ENCODE peak calls at places on chromosomes 6 and 20, in eight cellular contexts. Z, F, P, T, A, W, K and E are unnamed samples.
A peak's percentile ranks its signal among the peaks of the same experiment; 100 is the strongest.

GRCh38 chr6:112223070-112223861 is 31.1 kb downstream of the LAMA4 start:
- DNase-seq in Z (no peak), F (no peak), P (no peak), T (no peak), A (peak; percentile 93), W (peak; percentile 91), K (no peak), E (no peak)

GRCh38 chr6:5379647-5380242 is 118.4 kb downstream of the FARS2 start:
- DNase-seq in Z (no peak), F (no peak), P (peak; percentile 9), T (no peak), A (peak; percentile 62), W (peak; percentile 49), K (no peak), E (no peak)

GRCh38 chr6:12886961-12887775 is 170.6 kb downstream of the PHACTR1 start:
- DNase-seq in Z (no peak), F (no peak), P (no peak), T (no peak), A (peak; percentile 51), W (peak; percentile 21), K (no peak), E (no peak)

GRCh38 chr20:24388828-24389325 is 80.6 kb upstream of the SYNDIG1 start:
- DNase-seq in Z (no peak), F (no peak), P (no peak), T (no peak), A (no peak), W (no peak), K (no peak), E (no peak)

GRCh38 chr6:16148498-16148897 is 19.6 kb downstream of the MYLIP start:
- DNase-seq in Z (no peak), F (no peak), P (no peak), T (no peak), A (no peak), W (no peak), K (no peak), E (no peak)

GRCh38 chr6:109738200-109738599 is 47.1 kb downstream of the FIG4 start:
- DNase-seq in Z (no peak), F (no peak), P (no peak), T (no peak), A (peak; percentile 33), W (no peak), K (no peak), E (no peak)

GRCh38 chr20:43915209-43916072 is 789 bp downstream of the TOX2 start:
- DNase-seq in Z (peak; percentile 56), F (peak; percentile 37), P (no peak), T (peak; percentile 39), A (peak; percentile 63), W (peak; percentile 46), K (peak; percentile 31), E (peak; percentile 56)

GRCh38 chr6:26329763-26330511 is 35.1 kb upstream of the BTN3A2 start:
- DNase-seq in Z (peak; percentile 68), F (peak; percentile 66), P (no peak), T (no peak), A (peak; percentile 55), W (peak; percentile 57), K (peak; percentile 65), E (no peak)

DNA sequence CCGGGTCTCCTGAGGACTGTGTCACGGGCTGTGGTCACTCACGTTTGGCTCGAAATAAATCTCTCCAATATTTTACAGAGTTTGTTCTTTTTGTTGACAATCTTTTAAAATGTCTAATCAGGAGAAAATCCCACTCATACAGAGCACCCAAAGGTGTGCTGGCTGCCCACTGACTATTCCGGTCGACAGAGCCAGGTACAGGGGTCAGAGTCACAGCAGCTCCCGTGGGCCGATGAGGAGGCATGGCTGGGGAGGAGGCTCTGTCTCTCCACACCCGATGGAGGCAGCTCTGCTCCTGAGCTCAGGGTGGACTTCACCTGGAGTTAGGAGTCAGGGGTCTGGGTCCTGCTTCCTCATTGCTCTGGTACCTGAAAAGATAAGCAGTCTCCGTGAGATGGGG is 53.7 kb upstream of the UNC93A start:
- DNase-seq in Z (no peak), F (no peak), P (no peak), T (no peak), A (no peak), W (no peak), K (no peak), E (no peak)
- H3K4me1 ChIP-seq in Z (no peaks in the 10 kb centered on the region), F (no peaks in the 10 kb centered on the region), P (no peaks in the 10 kb centered on the region), T (peaks cover 2% of the 10 kb centered on the region), A (no peaks in the 10 kb centered on the region), W (peaks cover 37% of the 10 kb centered on the region), K (no peaks in the 10 kb centered on the region), E (no peaks in the 10 kb centered on the region)

GRCh38 chr20:54345301-54345724 is 130.1 kb upstream of the DOK5 start:
- DNase-seq in Z (no peak), F (no peak), P (peak; percentile 24), T (no peak), A (peak; percentile 90), W (peak; percentile 77), K (no peak), E (no peak)
- H3K27ac ChIP-seq in Z (no peak overlapping the region), F (no peak overlapping the region), P (peak overlapping the region; percentile 58), T (no peak overlapping the region), A (peak overlapping the region; percentile 86), W (no peak overlapping the region), K (no peak overlapping the region), E (no peak overlapping the region)

DNA sequence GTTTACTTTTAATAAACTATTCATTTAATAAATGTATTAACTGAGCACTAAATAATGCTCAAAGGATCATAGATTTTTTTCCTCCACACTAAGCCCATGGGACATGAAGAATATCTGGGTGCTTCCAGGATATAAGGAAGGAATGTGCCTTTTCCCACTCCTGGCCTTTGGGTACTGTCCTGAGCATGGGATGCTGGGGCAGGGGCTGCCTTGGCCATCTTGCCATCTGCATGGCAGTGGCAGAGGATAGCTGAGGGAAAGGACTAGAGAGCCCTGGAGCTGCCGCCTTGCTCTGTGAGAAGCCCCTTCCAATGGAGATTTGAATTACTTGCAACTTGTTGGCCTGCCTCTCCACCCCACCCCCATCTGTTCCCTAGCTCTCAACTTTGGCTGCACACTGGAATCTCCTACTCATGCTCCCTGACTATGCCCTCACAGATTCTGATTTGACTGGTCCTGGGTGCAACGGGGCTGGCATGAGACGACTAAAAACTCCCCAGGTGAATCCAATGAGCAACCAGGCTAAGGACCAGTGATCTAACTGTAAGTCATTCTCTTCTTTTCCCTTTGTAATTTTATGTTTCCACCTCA is 15.6 kb downstream of the DDRGK1 start:
- DNase-seq in Z (no peak), F (no peak), P (no peak), T (no peak), A (no peak), W (no peak), K (no peak), E (peak; percentile 33)
- H3K4me3 ChIP-seq in Z (no peak overlapping the region), F (no peak overlapping the region), P (no peak overlapping the region), T (no peak overlapping the region), A (no peak overlapping the region), W (no peak overlapping the region), K (no peak overlapping the region), E (no peak overlapping the region)

GRCh38 chr20:41231850-41232249 is 85.7 kb downstream of the ZHX3 start:
- DNase-seq in Z (no peak), F (no peak), P (no peak), T (no peak), A (no peak), W (no peak), K (no peak), E (no peak)
- H3K4me1 ChIP-seq in Z (peaks cover 12% of the 10 kb centered on the region), F (peaks cover 7% of the 10 kb centered on the region), P (peaks cover 12% of the 10 kb centered on the region), T (peaks cover 11% of the 10 kb centered on the region), A (peaks cover 43% of the 10 kb centered on the region), W (peaks cover 17% of the 10 kb centered on the region), K (peaks cover 7% of the 10 kb centered on the region), E (no peaks in the 10 kb centered on the region)

GRCh38 chr20:44990957-44991356 is 24.6 kb downstream of the STK4 start:
- DNase-seq in Z (no peak), F (no peak), P (no peak), T (no peak), A (no peak), W (peak; percentile 6), K (no peak), E (no peak)

GRCh38 chr20:44997171-44997570 is 30.9 kb downstream of the STK4 start:
- DNase-seq in Z (no peak), F (no peak), P (no peak), T (no peak), A (no peak), W (no peak), K (no peak), E (no peak)

GRCh38 chr20:44990425-44990824 is 24.1 kb downstream of the STK4 start:
- DNase-seq in Z (no peak), F (no peak), P (no peak), T (no peak), A (peak; percentile 71), W (peak; percentile 45), K (no peak), E (no peak)

GRCh38 chr20:44997668-44998067 is 31.4 kb downstream of the STK4 start:
- DNase-seq in Z (no peak), F (no peak), P (no peak), T (no peak), A (no peak), W (no peak), K (no peak), E (no peak)

GRCh38 chr20:44993343-44993742 is 27.0 kb downstream of the STK4 start:
- DNase-seq in Z (no peak), F (no peak), P (no peak), T (no peak), A (peak; percentile 21), W (peak; percentile 35), K (no peak), E (no peak)
- H3K27ac ChIP-seq in Z (no peak overlapping the region), F (peak overlapping the region; percentile 36), P (no peak overlapping the region), T (no peak overlapping the region), A (no peak overlapping the region), W (no peak overlapping the region), K (no peak overlapping the region), E (no peak overlapping the region)

GRCh38 chr20:55977723-55978481 is 27.4 kb downstream of the CBLN4 start:
- DNase-seq in Z (no peak), F (no peak), P (no peak), T (peak; percentile 79), A (no peak), W (no peak), K (no peak), E (no peak)
- H3K4me3 ChIP-seq in Z (no peak overlapping the region), F (no peak overlapping the region), P (no peak overlapping the region), T (no peak overlapping the region), A (no peak overlapping the region), W (no peak overlapping the region), K (no peak overlapping the region), E (no peak overlapping the region)

DNA sequence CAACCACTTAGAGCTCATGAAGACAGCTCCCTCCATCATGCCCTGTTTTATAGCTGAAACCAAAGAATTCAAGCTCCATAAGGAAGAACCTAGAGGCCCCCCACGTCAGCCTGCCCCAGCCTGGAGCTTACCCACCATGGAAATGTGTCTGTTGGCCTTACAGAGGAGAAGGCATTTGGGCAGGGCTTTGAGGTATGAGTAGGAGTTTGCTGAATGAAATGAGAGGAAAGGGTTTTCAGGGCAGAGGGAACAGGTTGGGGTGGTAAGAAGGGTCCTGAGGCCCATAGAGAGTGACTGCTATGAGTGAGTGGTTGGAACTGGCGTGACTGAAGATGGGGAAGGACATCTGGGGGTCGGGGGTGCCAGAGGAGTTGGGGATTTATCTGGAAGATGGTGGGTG is 12.7 kb upstream of the GATA5 start:
- DNase-seq in Z (no peak), F (no peak), P (no peak), T (no peak), A (no peak), W (no peak), K (no peak), E (no peak)
- H3K4me1 ChIP-seq in Z (no peaks in the 10 kb centered on the region), F (no peaks in the 10 kb centered on the region), P (peaks cover 14% of the 10 kb centered on the region), T (peaks cover 7% of the 10 kb centered on the region), A (no peaks in the 10 kb centered on the region), W (peaks cover 47% of the 10 kb centered on the region), K (no peaks in the 10 kb centered on the region), E (no peaks in the 10 kb centered on the region)